ENCODE peak calls at places on chromosomes 1 and 21, in seven cellular contexts. N is neuronal stem cell, E is IMR-90, F is mesenchymal stem cell, G is H9, V is H1, K is trophoblast cell. P is an unnamed sample.
A peak's percentile ranks its signal among the peaks of the same experiment; 100 is the strongest.

GRCh38 chr1:195053478-195053877 is 1554.8 kb downstream of the KCNT2 start:
- DNase-seq in K (no peak), V (no peak), G (no peak), E (peak; percentile 13), F (no peak), N (no peak), P (no peak)

GRCh38 chr1:111275079-111275478 is 15.6 kb upstream of the CHIA start:
- DNase-seq in N (no peak), G (no peak), F (peak; percentile 1), E (peak; percentile 31), K (peak; percentile 28), V (no peak), P (no peak)

GRCh38 chr21:28601708-28602107 is 391.0 kb downstream of the LTN1 start:
- DNase-seq in V (no peak), F (no peak), E (peak; percentile 31), K (no peak), N (no peak), G (no peak), P (no peak)

GRCh38 chr1:51230501-51231078 is 5.5 kb upstream of the RNF11 start:
- DNase-seq in V (peak; percentile 10), N (no peak), E (no peak), F (no peak), G (no peak), K (peak; percentile 94), P (no peak)

GRCh38 chr1:172708452-172708851 is 49.5 kb downstream of the FASLG start:
- DNase-seq in K (no peak), V (no peak), G (no peak), N (no peak), F (no peak), E (no peak), P (no peak)

GRCh38 chr1:94863919-94864318 is 43.8 kb downstream of the SLC44A3 start:
- DNase-seq in K (peak; percentile 90), E (peak; percentile 87), N (no peak), G (no peak), F (peak; percentile 95), V (no peak), P (peak; percentile 78)

GRCh38 chr1:1232224-1232800 is at the start of gene B3GALT6:
- DNase-seq in V (no peak), E (peak; percentile 12), K (no peak), F (no peak), G (peak; percentile 61), N (no peak), P (no peak)

GRCh38 chr1:99573431-99574217 is 72.3 kb upstream of the PALMD start:
- DNase-seq in E (no peak), K (peak; percentile 11), G (no peak), F (no peak), N (no peak), V (no peak), P (no peak)

GRCh38 chr1:234721476-234722266 is 111.7 kb upstream of the IRF2BP2 start:
- DNase-seq in V (no peak), N (no peak), F (peak; percentile 69), G (no peak), E (peak; percentile 98), K (no peak), P (no peak)

GRCh38 chr21:7952648-7953047 is 2568.7 kb upstream of the TPTE start:
- DNase-seq in F (no peak), G (no peak), E (no peak), K (no peak), V (no peak), N (no peak), P (no peak)

GRCh38 chr1:115114308-115114707 is 25.0 kb upstream of the TSPAN2 start:
- DNase-seq in F (no peak), G (no peak), V (no peak), K (no peak), E (no peak), N (no peak), P (no peak)

GRCh38 chr1:2415801-2416208 is 3.4 kb upstream of the PEX10 start:
- DNase-seq in G (no peak), V (no peak), E (no peak), N (no peak), F (no peak), K (no peak), P (no peak)

GRCh38 chr1:32568929-32569328 is 29.7 kb downstream of the ZBTB8A start:
- DNase-seq in E (no peak), F (no peak), K (no peak), V (no peak), G (no peak), N (no peak), P (no peak)

GRCh38 chr1:149936992-149937705 is 470 bp upstream of the MTMR11 start:
- DNase-seq in E (peak; percentile 58), N (no peak), G (peak; percentile 72), F (peak; percentile 53), K (peak; percentile 93), V (no peak), P (peak; percentile 80)

GRCh38 chr21:39659070-39659815 is 46.5 kb downstream of the B3GALT5 start:
- DNase-seq in N (no peak), G (no peak), E (no peak), V (no peak), F (no peak), K (no peak), P (no peak)
- H2BK5ac ChIP-seq in N (no peak overlapping the region), G (no peak overlapping the region), E (no peak overlapping the region), V (no peak overlapping the region), F (no peak overlapping the region), K (peak overlapping the region; percentile 22), P (no peak overlapping the region)

GRCh38 chr1:198694542-198694941 is 55.7 kb downstream of the PTPRC start:
- DNase-seq in F (no peak), V (no peak), E (no peak), G (no peak), K (no peak), N (no peak), P (no peak)
- H3K4ac ChIP-seq in F (no peak overlapping the region), V (no peak overlapping the region), E (no peak overlapping the region), G (no peak overlapping the region), K (no peak overlapping the region), N (no peak overlapping the region), P (no peak overlapping the region)

GRCh38 chr1:6011161-6011945 is 19.1 kb upstream of the NPHP4 start:
- DNase-seq in K (no peak), F (no peak), E (no peak), N (no peak), G (no peak), V (no peak), P (no peak)
- H2BK5ac ChIP-seq in K (no peak overlapping the region), F (no peak overlapping the region), E (no peak overlapping the region), N (no peak overlapping the region), G (no peak overlapping the region), V (no peak overlapping the region), P (no peak overlapping the region)

GRCh38 chr1:235791532-235792060 is 75.1 kb downstream of the LYST start:
- DNase-seq in K (no peak), G (no peak), V (no peak), E (no peak), N (no peak), F (no peak), P (no peak)

GRCh38 chr1:235784950-235785349 is 81.8 kb downstream of the LYST start:
- DNase-seq in G (no peak), K (no peak), V (no peak), N (no peak), F (no peak), E (no peak), P (no peak)

GRCh38 chr1:235790123-235790522 is 76.6 kb downstream of the LYST start:
- DNase-seq in K (no peak), E (no peak), N (no peak), F (no peak), G (no peak), V (no peak), P (no peak)
- H3K4ac ChIP-seq in K (no peak overlapping the region), E (no peak overlapping the region), N (no peak overlapping the region), F (no peak overlapping the region), G (no peak overlapping the region), V (no peak overlapping the region), P (no peak overlapping the region)

GRCh38 chr1:110048923-110049601 is 14.6 kb downstream of the STRIP1 start:
- DNase-seq in E (no peak), G (no peak), V (no peak), N (no peak), K (no peak), F (no peak), P (no peak)
- H2BK5ac ChIP-seq in E (no peak overlapping the region), G (no peak overlapping the region), V (no peak overlapping the region), N (no peak overlapping the region), K (no peak overlapping the region), F (no peak overlapping the region), P (no peak overlapping the region)

GRCh38 chr21:32377991-32378390 is 14.8 kb downstream of the URB1 start:
- DNase-seq in G (no peak), K (no peak), V (no peak), F (no peak), N (no peak), E (no peak), P (no peak)
- H3K4ac ChIP-seq in G (no peak overlapping the region), K (no peak overlapping the region), V (no peak overlapping the region), F (no peak overlapping the region), N (no peak overlapping the region), E (no peak overlapping the region), P (no peak overlapping the region)

GRCh38 chr1:5646486-5646885 is 345.7 kb downstream of the NPHP4 start:
- DNase-seq in K (no peak), N (no peak), E (no peak), V (no peak), F (no peak), G (peak; percentile 30), P (peak; percentile 80)
- H2BK5ac ChIP-seq in K (no peak overlapping the region), N (no peak overlapping the region), E (no peak overlapping the region), V (no peak overlapping the region), F (no peak overlapping the region), G (no peak overlapping the region), P (peak overlapping the region; percentile 64)

DNA sequence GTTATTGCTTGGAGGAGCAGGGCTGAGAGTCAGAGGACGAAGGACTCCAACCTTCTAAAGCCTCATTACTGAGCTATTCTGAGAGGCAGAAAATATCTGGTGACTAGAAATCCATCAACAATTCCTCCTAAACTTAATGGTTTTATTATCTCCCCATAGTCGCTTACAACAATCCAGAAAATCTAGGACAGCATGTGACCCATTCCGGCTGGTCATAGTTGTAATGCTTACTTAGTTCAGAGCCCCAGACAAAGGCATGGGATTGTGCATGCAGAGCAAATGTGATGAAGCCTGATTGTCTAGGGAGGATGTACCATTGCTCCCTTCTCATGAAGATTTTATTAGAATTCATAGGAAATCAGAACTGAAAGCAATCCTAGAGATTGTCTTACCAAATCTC is 114.5 kb upstream of the PLXNA2 start:
- DNase-seq in V (no peak), K (peak; percentile 66), E (no peak), G (no peak), N (no peak), F (no peak), P (no peak)
- H3K4ac ChIP-seq in V (no peak overlapping the region), K (no peak overlapping the region), E (no peak overlapping the region), G (no peak overlapping the region), N (no peak overlapping the region), F (no peak overlapping the region), P (no peak overlapping the region)